ENCODE peak calls at places on chromosomes 5 and 9, in nine cellular contexts. I, D, Q, P, O, Y, F, H and M are unnamed samples.

GRCh38 chr9:109843651-109844050 is 63.7 kb downstream of the PALM2AKAP2 start:
- DNase-seq in I (no peak), D (no peak), Q (no peak), P (no peak), O (no peak), Y (no peak), F (peak), H (no peak), M (no peak)

GRCh38 chr9:12464910-12465512 is 228.2 kb upstream of the TYRP1 start:
- DNase-seq in I (no peak), D (no peak), Q (no peak), P (no peak), O (peak), Y (no peak), F (no peak), H (no peak), M (no peak)

GRCh38 chr5:116476903-116477537 is 97.6 kb downstream of the SEMA6A start:
- DNase-seq in I (no peak), D (no peak), Q (no peak), P (no peak), O (peak), Y (no peak), F (no peak), H (no peak), M (no peak)

GRCh38 chr5:163089926-163090325 is 347.5 kb upstream of the CCNG1 start:
- DNase-seq in I (no peak), D (no peak), Q (no peak), P (no peak), O (no peak), Y (no peak), F (no peak), H (no peak), M (no peak)

GRCh38 chr5:80150731-80151130 is 105.1 kb downstream of the SERINC5 start:
- DNase-seq in I (no peak), D (no peak), Q (peak), P (peak), O (no peak), Y (no peak), F (no peak), H (no peak), M (no peak)

GRCh38 chr9:89427621-89428221 is 70.2 kb downstream of the SEMA4D start:
- DNase-seq in I (peak), D (no peak), Q (peak), P (peak), O (no peak), Y (no peak), F (peak), H (no peak), M (no peak)

GRCh38 chr9:85599540-85600140 is 142.1 kb downstream of the AGTPBP1 start:
- DNase-seq in I (no peak), D (no peak), Q (no peak), P (no peak), O (peak), Y (no peak), F (no peak), H (no peak), M (no peak)

GRCh38 chr5:126744842-126745241 is 32.1 kb upstream of the LMNB1 start:
- DNase-seq in I (no peak), D (no peak), Q (no peak), P (no peak), O (no peak), Y (no peak), F (no peak), H (no peak), M (no peak)

GRCh38 chr9:34437006-34437925 is 21.1 kb downstream of the FAM219A start:
- DNase-seq in I (no peak), D (peak), Q (peak), P (peak), O (peak), Y (no peak), F (no peak), H (no peak), M (no peak)

GRCh38 chr5:137073192-137073591 is 425.9 kb downstream of the SPOCK1 start:
- DNase-seq in I (no peak), D (no peak), Q (no peak), P (no peak), O (peak), Y (no peak), F (no peak), H (no peak), M (no peak)
- H3K27ac ChIP-seq in I (no peak), D (peak), Q (no peak), P (no peak), O (no peak), Y (peak), F (no peak), H (no peak), M (peak)

DNA sequence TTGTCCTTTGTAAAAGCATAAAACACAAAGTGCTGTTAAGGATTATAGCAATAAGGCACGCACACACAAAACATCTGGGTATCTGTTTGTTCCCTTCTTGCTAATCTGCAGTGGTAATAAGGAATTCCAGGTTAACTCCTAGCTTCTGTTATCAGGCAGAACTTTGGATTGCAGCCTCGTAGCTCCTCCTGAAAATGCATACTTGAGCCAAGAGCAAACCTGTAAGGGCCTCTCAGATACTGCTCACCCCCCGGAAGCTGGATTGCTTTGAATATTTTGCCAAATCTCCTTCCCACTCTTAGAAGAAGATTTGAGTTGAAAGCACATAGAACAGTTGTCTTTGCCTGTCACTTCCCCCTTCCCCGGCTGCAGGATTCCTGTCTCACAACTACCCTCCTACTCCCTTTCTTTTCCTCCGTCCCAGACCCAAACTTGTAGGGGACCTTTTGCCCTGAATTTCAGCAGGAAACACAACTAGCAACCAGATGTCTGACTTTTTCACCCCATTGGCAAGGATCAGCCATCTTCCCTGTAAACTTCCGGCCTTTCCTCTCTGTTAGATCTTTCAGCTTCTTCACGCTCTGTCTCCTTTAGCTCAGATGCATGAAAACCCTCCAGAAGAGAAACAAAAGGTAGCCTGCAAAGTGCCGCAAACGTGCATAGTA is 28.2 kb upstream of the SMAD5 start:
- DNase-seq in I (no peak), D (no peak), Q (no peak), P (no peak), O (peak), Y (no peak), F (no peak), H (no peak), M (no peak)
- H3K27ac ChIP-seq in I (no peak), D (no peak), Q (no peak), P (no peak), O (no peak), Y (no peak), F (no peak), H (no peak), M (no peak)

DNA sequence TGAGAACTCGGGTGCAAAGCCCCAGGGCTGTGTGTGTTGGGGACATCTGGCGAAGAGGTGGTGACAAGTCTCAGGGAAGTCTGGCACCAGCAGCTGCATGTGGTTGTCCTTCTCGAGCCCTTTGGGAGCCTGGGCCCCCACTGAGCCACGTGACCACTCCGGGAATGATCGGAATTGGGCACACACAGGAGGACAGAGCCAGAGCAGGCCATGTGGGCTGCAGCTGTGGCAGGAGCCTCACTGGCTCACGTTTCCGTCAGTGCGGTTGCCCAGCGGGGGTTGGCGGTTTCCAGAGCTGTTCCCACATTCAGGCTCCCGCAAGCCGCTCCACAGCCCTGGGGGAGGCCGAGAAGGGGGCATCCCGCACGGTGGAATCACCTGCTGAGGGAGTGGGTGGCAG is 6.8 kb upstream of the CEL start:
- DNase-seq in I (no peak), D (no peak), Q (no peak), P (no peak), O (no peak), Y (no peak), F (peak), H (no peak), M (no peak)
- H3K27ac ChIP-seq in I (no peak), D (no peak), Q (no peak), P (no peak), O (peak), Y (no peak), F (no peak), H (no peak), M (no peak)

GRCh38 chr5:56673171-56673570 is 142.2 kb upstream of the MAP3K1 start:
- DNase-seq in I (no peak), D (no peak), Q (no peak), P (no peak), O (no peak), Y (no peak), F (no peak), H (no peak), M (no peak)
- H3K27ac ChIP-seq in I (peak), D (no peak), Q (no peak), P (no peak), O (no peak), Y (no peak), F (no peak), H (no peak), M (no peak)

GRCh38 chr5:441996-442334 is 1.0 kb upstream of the EXOC3 start:
- DNase-seq in I (no peak), D (no peak), Q (no peak), P (no peak), O (no peak), Y (no peak), F (no peak), H (no peak), M (no peak)

GRCh38 chr5:442335-443238 is at the start of gene EXOC3:
- DNase-seq in I (peak), D (peak), Q (peak), P (peak), O (peak), Y (no peak), F (peak), H (peak), M (no peak)

GRCh38 chr5:444226-444625 is 1.2 kb downstream of the EXOC3 start:
- DNase-seq in I (peak), D (no peak), Q (no peak), P (no peak), O (no peak), Y (no peak), F (peak), H (no peak), M (no peak)

GRCh38 chr5:445591-445990 is 2.6 kb downstream of the EXOC3 start:
- DNase-seq in I (peak), D (no peak), Q (no peak), P (no peak), O (no peak), Y (no peak), F (peak), H (no peak), M (no peak)

GRCh38 chr5:443239-444151 is 519 bp downstream of the EXOC3 start:
- DNase-seq in I (peak), D (no peak), Q (peak), P (no peak), O (peak), Y (no peak), F (peak), H (no peak), M (no peak)
- H3K27ac ChIP-seq in I (peak), D (peak), Q (peak), P (peak), O (no peak), Y (peak), F (no peak), H (peak), M (peak)

GRCh38 chr9:97704851-97705250 is 7.7 kb upstream of the XPA start:
- DNase-seq in I (no peak), D (no peak), Q (no peak), P (no peak), O (no peak), Y (no peak), F (no peak), H (no peak), M (no peak)
- H3K27ac ChIP-seq in I (no peak), D (peak), Q (no peak), P (no peak), O (no peak), Y (peak), F (no peak), H (no peak), M (peak)

GRCh38 chr9:1050125-1050895 is at the start of gene DMRT2:
- DNase-seq in I (no peak), D (peak), Q (no peak), P (no peak), O (peak), Y (peak), F (peak), H (no peak), M (peak)

GRCh38 chr9:1052908-1053590 is 2.9 kb downstream of the DMRT2 start:
- DNase-seq in I (no peak), D (no peak), Q (no peak), P (no peak), O (no peak), Y (no peak), F (no peak), H (no peak), M (no peak)

GRCh38 chr9:1052119-1052907 is 2.2 kb downstream of the DMRT2 start:
- DNase-seq in I (no peak), D (no peak), Q (no peak), P (no peak), O (no peak), Y (no peak), F (no peak), H (no peak), M (no peak)

GRCh38 chr9:1049641-1050040 is 516 bp upstream of the DMRT2 start:
- DNase-seq in I (no peak), D (no peak), Q (no peak), P (no peak), O (no peak), Y (no peak), F (no peak), H (no peak), M (no peak)

GRCh38 chr9:1051286-1052118 is 1.3 kb downstream of the DMRT2 start:
- DNase-seq in I (no peak), D (peak), Q (no peak), P (no peak), O (no peak), Y (no peak), F (peak), H (no peak), M (no peak)
- H3K27ac ChIP-seq in I (no peak), D (no peak), Q (no peak), P (no peak), O (no peak), Y (no peak), F (no peak), H (no peak), M (no peak)